ENCODE peak calls at places on chromosomes 2 and 18, in ten cellular contexts. N is pancreas; W is PC-3; R is mammary epithelial cell; D is CD4-positive, alpha-beta T cell; C is left ventricle myocardium inferior; B is AG09319; X is GM20000; Z is H9; E is astrocyte of the spinal cord. S is an unnamed sample.

GRCh38 chr2:47429795-47430194 is 26.8 kb downstream of the MSH2 start:
- DNase-seq in N (no peak), W (peak), R (peak), D (no peak), C (no peak), B (no peak), X (no peak), Z (no peak), E (peak), S (no peak)

GRCh38 chr2:166518634-166519390 is 24.8 kb upstream of the SCN7A start:
- DNase-seq in N (no peak), W (no peak), R (peak), D (no peak), C (no peak), B (no peak), X (no peak), Z (no peak), E (no peak), S (no peak)

GRCh38 chr2:46200861-46201605 is 96.2 kb upstream of the EPAS1 start:
- DNase-seq in N (no peak), W (no peak), R (no peak), D (no peak), C (no peak), B (no peak), X (no peak), Z (no peak), E (no peak), S (no peak)

GRCh38 chr2:68435605-68436004 is 31.5 kb downstream of the FBXO48 start:
- DNase-seq in N (no peak), W (no peak), R (no peak), D (no peak), C (no peak), B (no peak), X (no peak), Z (no peak), E (no peak), S (no peak)

GRCh38 chr2:99747842-99748241 is 258.0 kb upstream of the REV1 start:
- DNase-seq in N (no peak), W (no peak), R (no peak), D (no peak), C (no peak), B (no peak), X (no peak), Z (no peak), E (no peak), S (no peak)

GRCh38 chr2:190277234-190278112 is 42.2 kb downstream of the HIBCH start:
- DNase-seq in N (no peak), W (peak), R (peak), D (no peak), C (no peak), B (no peak), X (peak), Z (no peak), E (peak), S (no peak)

GRCh38 chr2:204108301-204108700 is 171.7 kb downstream of the ICOS start:
- DNase-seq in N (no peak), W (peak), R (no peak), D (peak), C (no peak), B (no peak), X (peak), Z (peak), E (peak), S (no peak)

GRCh38 chr2:191018663-191019119 is 4.7 kb upstream of the STAT1 start:
- DNase-seq in N (no peak), W (no peak), R (no peak), D (no peak), C (no peak), B (no peak), X (peak), Z (no peak), E (no peak), S (no peak)

GRCh38 chr2:148048475-148049221 is 27.8 kb downstream of the MBD5 start:
- DNase-seq in N (no peak), W (no peak), R (peak), D (no peak), C (no peak), B (no peak), X (peak), Z (no peak), E (peak), S (no peak)

GRCh38 chr2:239587836-239588235 is 187.0 kb upstream of the HDAC4 start:
- DNase-seq in N (no peak), W (no peak), R (no peak), D (no peak), C (peak), B (no peak), X (no peak), Z (no peak), E (no peak), S (no peak)

GRCh38 chr2:138501427-138502252 is at the start of gene SPOPL:
- DNase-seq in N (peak), W (peak), R (peak), D (peak), C (peak), B (peak), X (peak), Z (peak), E (peak), S (peak)
- TF ChIP-seq CTCF in N (peak), W (no peak), R (peak), D (no peak), C (peak), B (no peak), X (no peak), Z (peak), E (peak), S (peak)

DNA sequence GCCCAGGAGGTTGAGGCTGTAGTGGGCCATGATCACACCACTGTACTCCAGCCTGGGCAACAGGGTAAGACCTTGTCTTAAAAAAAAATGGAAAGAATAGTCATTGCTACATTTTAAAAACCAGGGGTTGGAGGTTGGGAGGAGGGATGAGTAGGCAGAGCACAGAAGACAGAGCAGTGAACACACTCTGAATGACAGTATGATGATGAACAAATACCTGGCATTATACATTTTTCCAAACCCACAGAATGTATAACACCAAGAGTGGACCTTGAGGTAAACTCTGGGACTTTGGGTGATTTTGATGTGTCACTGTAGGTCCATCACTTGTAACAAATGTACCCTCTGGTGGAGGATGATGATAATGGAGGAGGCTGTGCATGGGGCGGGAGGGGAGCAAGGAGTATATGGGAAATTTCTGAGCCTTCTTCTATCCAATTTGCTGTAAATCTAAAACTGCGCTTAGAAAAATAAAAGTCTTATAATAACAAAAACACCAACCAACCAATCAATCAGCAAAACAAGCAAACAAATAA is 111.4 kb upstream of the PGAP1 start:
- DNase-seq in N (no peak), W (peak), R (peak), D (no peak), C (no peak), B (no peak), X (no peak), Z (no peak), E (no peak), S (no peak)
- TF ChIP-seq CTCF in N (no peak), W (peak), R (peak), D (no peak), C (no peak), B (no peak), X (no peak), Z (no peak), E (no peak), S (no peak)

DNA sequence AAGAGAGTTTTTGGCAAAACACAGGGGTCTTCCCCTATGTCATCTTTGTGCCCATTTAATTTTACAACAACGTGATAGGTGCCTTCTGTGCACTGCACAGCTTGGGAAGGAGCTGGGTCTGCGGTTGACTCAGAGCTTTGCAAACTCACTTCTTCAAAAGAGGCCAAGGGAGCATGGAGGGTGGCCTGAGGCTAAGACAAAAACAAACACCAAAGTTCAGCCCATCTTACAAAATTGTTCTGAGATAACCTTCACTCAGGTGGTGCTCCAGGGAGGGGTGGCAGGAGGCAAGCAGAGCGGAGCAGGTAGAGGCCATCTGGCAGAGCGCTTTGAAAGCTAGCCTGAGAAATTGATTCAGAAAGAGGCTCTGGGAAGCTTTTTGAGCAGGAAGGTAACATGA is 9.8 kb downstream of the SOWAHC start:
- DNase-seq in N (no peak), W (no peak), R (no peak), D (no peak), C (no peak), B (no peak), X (no peak), Z (no peak), E (no peak), S (no peak)
- TF ChIP-seq CTCF in N (no peak), W (no peak), R (no peak), D (no peak), C (no peak), B (no peak), X (no peak), Z (no peak), E (no peak), S (no peak)

GRCh38 chr18:59592624-59593023 is 104.6 kb downstream of the CCBE1 start:
- DNase-seq in N (no peak), W (no peak), R (no peak), D (no peak), C (no peak), B (no peak), X (no peak), Z (no peak), E (no peak), S (no peak)

GRCh38 chr18:59597049-59597448 is 100.2 kb downstream of the CCBE1 start:
- DNase-seq in N (no peak), W (no peak), R (no peak), D (no peak), C (no peak), B (no peak), X (no peak), Z (no peak), E (no peak), S (no peak)

DNA sequence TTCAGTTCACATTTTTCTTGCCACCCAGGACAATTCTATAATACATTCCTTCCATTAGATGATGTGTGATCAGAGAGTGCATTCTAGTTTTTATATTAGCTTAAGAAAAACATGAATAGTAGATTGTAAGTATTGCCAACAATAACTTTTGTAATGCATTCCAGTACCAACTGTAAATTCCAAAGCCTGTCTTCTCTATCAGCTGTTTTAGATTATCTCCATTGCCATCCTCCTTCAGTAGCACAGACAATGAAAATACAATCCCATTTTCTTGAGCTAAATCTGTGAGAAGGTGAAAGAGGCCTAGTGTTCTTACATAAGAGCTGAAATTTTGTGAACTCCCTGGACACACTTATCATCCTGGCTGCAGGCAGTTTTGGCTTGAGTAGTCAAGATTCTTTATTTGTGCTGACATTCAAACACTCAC is 103.9 kb downstream of the CCBE1 start:
- DNase-seq in N (no peak), W (no peak), R (no peak), D (no peak), C (no peak), B (peak), X (no peak), Z (no peak), E (peak), S (no peak)
- TF ChIP-seq CTCF in N (no peak), W (no peak), R (no peak), D (no peak), C (no peak), B (no peak), X (no peak), Z (no peak), E (no peak), S (peak)

DNA sequence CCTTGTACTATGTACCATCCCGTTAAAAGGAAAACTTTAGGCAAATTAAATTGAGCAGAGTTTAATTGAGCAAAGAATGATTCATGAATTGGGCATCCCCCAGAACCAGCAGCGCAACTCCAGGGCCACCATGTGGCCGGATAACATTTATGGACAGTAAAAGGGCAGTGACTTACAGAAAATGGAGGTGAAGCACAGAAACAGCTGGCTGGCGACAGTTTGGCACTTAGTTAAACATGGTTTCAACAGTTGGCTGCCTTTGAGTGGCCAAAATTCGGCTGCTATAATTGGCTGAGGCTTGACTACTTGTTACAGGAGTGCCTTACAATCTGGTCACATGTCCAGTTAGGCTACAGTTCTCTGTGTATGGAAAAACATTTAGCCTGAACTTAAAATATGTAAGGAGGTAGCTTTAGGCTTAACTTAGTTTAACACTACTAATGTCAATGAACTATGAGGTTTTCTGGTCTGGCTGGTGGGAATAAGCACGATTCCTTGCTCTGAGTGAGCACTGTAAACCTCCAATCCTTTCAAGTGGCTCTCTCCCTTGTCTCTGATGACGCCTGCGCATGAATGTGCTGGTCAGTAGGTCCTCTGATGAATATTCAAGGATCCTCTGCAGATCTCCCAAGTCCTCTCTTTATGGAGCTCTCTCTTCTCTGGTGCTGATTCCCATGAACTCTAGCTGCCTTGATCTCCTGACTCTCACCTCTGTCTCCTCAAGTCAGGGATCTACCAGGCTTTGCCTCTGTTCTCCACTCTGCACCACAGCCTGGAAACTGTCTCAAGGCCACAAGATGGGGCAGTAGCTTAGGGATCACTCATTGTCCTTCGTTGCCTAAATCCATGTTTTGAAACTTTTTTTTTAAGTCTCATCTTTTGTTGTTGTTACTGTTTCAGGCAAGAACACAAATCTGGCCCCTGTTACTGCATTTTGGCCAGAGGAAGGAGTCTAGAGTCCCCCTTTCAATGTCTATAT is 24.4 kb upstream of the RAB31 start:
- DNase-seq in N (no peak), W (peak), R (peak), D (no peak), C (no peak), B (no peak), X (no peak), Z (no peak), E (peak), S (no peak)
- TF ChIP-seq CTCF in N (no peak), W (peak), R (peak), D (no peak), C (peak), B (peak), X (no peak), Z (peak), E (peak), S (peak)

GRCh38 chr2:12501469-12502147 is 215.1 kb upstream of the TRIB2 start:
- DNase-seq in N (no peak), W (peak), R (peak), D (peak), C (peak), B (no peak), X (peak), Z (no peak), E (no peak), S (no peak)
- TF ChIP-seq CTCF in N (no peak), W (no peak), R (no peak), D (no peak), C (no peak), B (no peak), X (no peak), Z (no peak), E (no peak), S (no peak)

DNA sequence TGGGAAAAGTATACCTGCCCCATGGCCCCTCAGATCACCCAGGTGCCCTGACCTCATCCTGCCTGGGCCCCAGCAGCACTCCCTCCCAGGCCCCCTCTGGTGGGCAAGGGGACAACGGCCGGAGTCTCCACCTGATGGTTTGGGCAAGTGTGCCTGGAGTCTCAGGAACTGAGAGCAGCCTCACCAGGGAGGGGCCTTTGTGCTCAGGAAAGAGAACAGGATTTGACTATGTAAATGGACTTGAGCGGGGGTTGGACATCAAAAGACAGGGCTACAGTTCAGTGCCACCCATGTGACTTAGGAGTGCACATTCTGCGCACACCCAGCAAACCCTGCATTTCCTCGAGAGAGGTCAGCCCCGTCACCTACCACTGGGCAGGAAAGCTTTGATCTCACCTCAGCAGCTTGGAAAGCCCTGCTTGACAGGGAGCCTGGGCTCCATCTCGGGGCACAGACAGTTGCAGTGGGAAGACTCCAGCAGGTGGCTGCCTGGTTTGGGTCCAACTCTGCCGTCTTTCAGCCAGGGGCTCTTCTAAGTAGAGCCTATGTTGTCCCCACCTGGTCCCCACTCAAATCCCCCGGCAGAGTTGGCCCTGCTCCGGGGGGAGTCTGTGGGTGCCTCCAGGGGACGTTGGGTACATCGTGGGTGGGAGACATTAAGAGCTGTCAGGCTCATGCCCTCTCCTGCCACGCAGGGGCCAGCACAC is 3.3 kb downstream of the INPP5D start:
- DNase-seq in N (no peak), W (no peak), R (no peak), D (no peak), C (no peak), B (no peak), X (peak), Z (peak), E (no peak), S (no peak)
- TF ChIP-seq CTCF in N (no peak), W (peak), R (no peak), D (no peak), C (peak), B (no peak), X (no peak), Z (peak), E (peak), S (no peak)

GRCh38 chr2:3216841-3217495 is 160.7 kb downstream of the EIPR1 start:
- DNase-seq in N (no peak), W (no peak), R (no peak), D (no peak), C (no peak), B (no peak), X (no peak), Z (no peak), E (no peak), S (no peak)
- TF ChIP-seq CTCF in N (no peak), W (no peak), R (no peak), D (no peak), C (no peak), B (no peak), X (no peak), Z (no peak), E (no peak), S (no peak)

DNA sequence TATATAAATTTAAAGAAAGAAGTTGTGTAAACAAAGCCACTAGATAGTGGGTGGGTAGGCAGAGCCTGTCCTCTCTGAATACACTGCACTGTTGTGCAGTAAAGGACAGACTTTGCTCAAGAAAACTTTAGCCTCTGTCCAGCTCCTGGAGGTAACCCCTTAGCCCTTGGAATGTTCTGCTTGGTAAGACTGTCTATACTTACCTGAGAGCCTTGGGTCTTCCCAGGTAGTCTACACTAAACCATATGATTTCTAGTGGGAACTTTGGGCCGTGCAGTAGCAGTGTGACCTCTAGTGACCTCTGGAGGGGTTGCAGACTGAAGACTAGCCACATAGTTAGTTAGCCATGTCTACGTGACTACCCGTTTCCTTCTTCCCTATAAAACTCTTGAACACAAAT is 678.3 kb upstream of the NRXN1 start:
- DNase-seq in N (no peak), W (no peak), R (no peak), D (no peak), C (no peak), B (no peak), X (peak), Z (peak), E (no peak), S (no peak)
- TF ChIP-seq CTCF in N (peak), W (peak), R (no peak), D (no peak), C (no peak), B (no peak), X (peak), Z (peak), E (no peak), S (no peak)